ENCODE peak calls at places on chromosomes 7 and 10, in four cellular contexts. W, B, C and H are unnamed samples.

GRCh38 chr10:43735907-43736306 is 87.2 kb upstream of the ZNF32 start:
- DNase-seq in W (no peak), B (no peak), C (no peak), H (no peak)

GRCh38 chr10:118626953-118627352 is 31.5 kb upstream of the PRLHR start:
- DNase-seq in W (no peak), B (no peak), C (no peak), H (no peak)

GRCh38 chr7:155291045-155291530 is 6.6 kb upstream of the INSIG1 start:
- DNase-seq in W (peak; percentile 75), B (no peak), C (no peak), H (peak; percentile 37)

GRCh38 chr10:95430231-95430951 is 130.8 kb downstream of the SORBS1 start:
- DNase-seq in W (peak; percentile 80), B (peak; percentile 50), C (no peak), H (peak; percentile 61)

GRCh38 chr7:64656489-64656888 is 9.4 kb upstream of the ZNF107 start:
- DNase-seq in W (no peak), B (no peak), C (no peak), H (no peak)

GRCh38 chr7:67518580-67518979 is 521.9 kb downstream of the TYW1 start:
- DNase-seq in W (no peak), B (no peak), C (no peak), H (no peak)

GRCh38 chr7:12635830-12636229 is 51.6 kb upstream of the ARL4A start:
- DNase-seq in W (no peak), B (peak; percentile 40), C (no peak), H (no peak)

GRCh38 chr10:97572214-97572989 is at the start of gene ANKRD2:
- DNase-seq in W (peak; percentile 83), B (peak; percentile 32), C (peak; percentile 17), H (peak; percentile 83)

GRCh38 chr7:51471199-51472016 is 154.8 kb upstream of the COBL start:
- DNase-seq in W (no peak), B (no peak), C (no peak), H (no peak)

GRCh38 chr7:142391191-142391992 is 133.5 kb upstream of the PRSS58 start:
- DNase-seq in W (peak; percentile 30), B (peak; percentile 35), C (peak; percentile 7), H (peak; percentile 26)

GRCh38 chr10:62071846-62072281 is 170.4 kb downstream of the ARID5B start:
- DNase-seq in W (no peak), B (no peak), C (no peak), H (no peak)

GRCh38 chr10:43350139-43350538 is 21.3 kb upstream of the FXYD4 start:
- DNase-seq in W (no peak), B (no peak), C (no peak), H (peak; percentile 21)